ENCODE peak calls at places on chromosomes 5 and 9, in seven cellular contexts. T, R, M, Y, U, F and J are unnamed samples.

GRCh38 chr9:134830126-134830525 is 50.5 kb upstream of the FCN2 start:
- DNase-seq in T (no peak), R (no peak), M (no peak), Y (no peak), U (no peak), F (no peak), J (no peak)

GRCh38 chr9:120480707-120481106 is 99.3 kb downstream of the CDK5RAP2 start:
- DNase-seq in T (no peak), R (no peak), M (no peak), Y (no peak), U (no peak), F (no peak), J (no peak)

GRCh38 chr5:119028575-119028974 is 40.2 kb upstream of the DTWD2 start:
- DNase-seq in T (no peak), R (no peak), M (no peak), Y (no peak), U (no peak), F (no peak), J (no peak)

GRCh38 chr9:18260527-18260926 is 213.4 kb upstream of the ADAMTSL1 start:
- DNase-seq in T (no peak), R (no peak), M (no peak), Y (peak; percentile 34), U (peak; percentile 40), F (no peak), J (peak; percentile 86)

GRCh38 chr9:69895185-69895584 is 74.6 kb downstream of the CFAP95 start:
- DNase-seq in T (no peak), R (no peak), M (no peak), Y (peak; percentile 36), U (no peak), F (no peak), J (no peak)

GRCh38 chr9:113359385-113359784 is 10.0 kb downstream of the BSPRY start:
- DNase-seq in T (no peak), R (no peak), M (no peak), Y (no peak), U (no peak), F (no peak), J (no peak)

GRCh38 chr5:140631831-140632365 is 1.1 kb downstream of the CD14 start:
- DNase-seq in T (no peak), R (peak; percentile 25), M (no peak), Y (no peak), U (no peak), F (no peak), J (no peak)

GRCh38 chr9:116656535-116656934 is 30.6 kb upstream of the TRIM32 start:
- DNase-seq in T (no peak), R (no peak), M (no peak), Y (no peak), U (no peak), F (no peak), J (peak; percentile 39)

GRCh38 chr5:32504923-32505596 is 60.5 kb upstream of the ZFR start:
- DNase-seq in T (no peak), R (peak; percentile 52), M (peak; percentile 94), Y (peak; percentile 98), U (peak; percentile 93), F (peak; percentile 56), J (peak; percentile 90)

GRCh38 chr9:84932915-84933527 is 263.5 kb downstream of the NTRK2 start:
- DNase-seq in T (no peak), R (no peak), M (no peak), Y (peak; percentile 2), U (no peak), F (no peak), J (no peak)

GRCh38 chr5:117461403-117461802 is 886.8 kb upstream of the SEMA6A start:
- DNase-seq in T (no peak), R (no peak), M (no peak), Y (no peak), U (no peak), F (no peak), J (no peak)

GRCh38 chr5:149038336-149039075 is 24.4 kb downstream of the SH3TC2 start:
- DNase-seq in T (no peak), R (no peak), M (no peak), Y (peak; percentile 57), U (no peak), F (no peak), J (no peak)

GRCh38 chr5:73796164-73797141 is 170.5 kb downstream of the ARHGEF28 start:
- DNase-seq in T (no peak), R (no peak), M (peak; percentile 92), Y (peak; percentile 96), U (peak; percentile 40), F (peak; percentile 32), J (peak; percentile 53)

GRCh38 chr5:94040591-94041148 is 299.3 kb upstream of the POU5F2 start:
- DNase-seq in T (no peak), R (no peak), M (no peak), Y (no peak), U (no peak), F (no peak), J (no peak)

GRCh38 chr5:41095324-41096101 is 24.4 kb upstream of the MROH2B start:
- DNase-seq in T (no peak), R (no peak), M (no peak), Y (no peak), U (no peak), F (no peak), J (no peak)

GRCh38 chr9:90860826-90861225 is 59.2 kb downstream of the SYK start:
- DNase-seq in T (no peak), R (no peak), M (no peak), Y (no peak), U (no peak), F (peak; percentile 61), J (no peak)

GRCh38 chr9:91156451-91157234 is 205.1 kb downstream of the AUH start:
- DNase-seq in T (no peak), R (no peak), M (no peak), Y (no peak), U (no peak), F (no peak), J (no peak)

GRCh38 chr5:33313150-33313549 is 127.6 kb upstream of the TARS1 start:
- DNase-seq in T (peak; percentile 58), R (no peak), M (peak; percentile 75), Y (peak; percentile 99), U (no peak), F (no peak), J (peak; percentile 68)

GRCh38 chr9:7210854-7211637 is 453.3 kb downstream of the KDM4C start:
- DNase-seq in T (no peak), R (no peak), M (no peak), Y (no peak), U (no peak), F (no peak), J (no peak)

GRCh38 chr5:32814620-32815019 is 103.5 kb downstream of the NPR3 start:
- DNase-seq in T (no peak), R (no peak), M (peak; percentile 52), Y (peak; percentile 90), U (no peak), F (no peak), J (peak; percentile 59)

DNA sequence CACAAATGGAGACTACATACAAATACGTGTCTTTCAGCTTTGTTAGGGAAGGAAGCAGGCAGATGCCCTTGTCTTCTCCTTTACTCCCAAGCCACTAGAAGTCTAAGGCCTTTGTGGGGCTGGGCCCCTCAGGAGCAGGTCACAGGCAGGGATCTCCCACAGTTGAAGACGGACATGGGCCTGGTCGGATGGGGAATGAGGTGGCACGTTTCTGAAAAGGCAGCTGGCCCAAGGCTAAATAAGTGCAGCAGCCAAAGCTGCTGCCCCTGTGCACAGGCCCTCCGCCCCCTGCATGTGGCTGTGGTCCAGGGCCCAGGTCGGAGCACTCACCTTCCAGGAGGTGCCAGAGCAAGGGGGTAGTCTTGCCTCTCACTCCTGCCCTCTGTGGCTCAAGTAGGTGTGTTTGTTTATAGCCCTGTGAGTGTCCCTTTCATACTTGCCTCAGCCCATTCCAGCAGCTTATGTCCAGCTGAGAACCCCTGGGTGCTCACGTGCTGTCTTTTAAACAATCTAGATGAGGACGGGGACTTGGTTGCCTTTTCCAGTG is 1.8 kb downstream of the SQSTM1 start:
- DNase-seq in T (no peak), R (no peak), M (no peak), Y (no peak), U (no peak), F (no peak), J (no peak)
- H3K4me3 ChIP-seq in T (peak overlapping the region; percentile 87), R (peak overlapping the region; percentile 99), M (peak overlapping the region; percentile 61), Y (peak overlapping the region; percentile 95), U (peak overlapping the region; percentile 97), F (peak overlapping the region; percentile 99), J (peak overlapping the region; percentile 79)

GRCh38 chr5:159515909-159516415 is 185.7 kb upstream of the IL12B start:
- DNase-seq in T (peak; percentile 44), R (peak; percentile 68), M (no peak), Y (peak; percentile 50), U (peak; percentile 30), F (peak; percentile 45), J (peak; percentile 72)

GRCh38 chr5:159515197-159515596 is 184.9 kb upstream of the IL12B start:
- DNase-seq in T (no peak), R (no peak), M (no peak), Y (no peak), U (no peak), F (no peak), J (no peak)

GRCh38 chr5:159518361-159518760 is 188.1 kb upstream of the IL12B start:
- DNase-seq in T (no peak), R (no peak), M (no peak), Y (peak; percentile 75), U (no peak), F (peak; percentile 31), J (peak; percentile 70)

GRCh38 chr5:159511570-159511969 is 181.3 kb upstream of the IL12B start:
- DNase-seq in T (no peak), R (no peak), M (no peak), Y (no peak), U (no peak), F (no peak), J (peak; percentile 35)

GRCh38 chr5:159514229-159514822 is 184.0 kb upstream of the IL12B start:
- DNase-seq in T (no peak), R (no peak), M (no peak), Y (no peak), U (peak; percentile 39), F (no peak), J (no peak)
- H3K4me3 ChIP-seq in T (no peak overlapping the region), R (no peak overlapping the region), M (no peak overlapping the region), Y (no peak overlapping the region), U (no peak overlapping the region), F (no peak overlapping the region), J (no peak overlapping the region)

DNA sequence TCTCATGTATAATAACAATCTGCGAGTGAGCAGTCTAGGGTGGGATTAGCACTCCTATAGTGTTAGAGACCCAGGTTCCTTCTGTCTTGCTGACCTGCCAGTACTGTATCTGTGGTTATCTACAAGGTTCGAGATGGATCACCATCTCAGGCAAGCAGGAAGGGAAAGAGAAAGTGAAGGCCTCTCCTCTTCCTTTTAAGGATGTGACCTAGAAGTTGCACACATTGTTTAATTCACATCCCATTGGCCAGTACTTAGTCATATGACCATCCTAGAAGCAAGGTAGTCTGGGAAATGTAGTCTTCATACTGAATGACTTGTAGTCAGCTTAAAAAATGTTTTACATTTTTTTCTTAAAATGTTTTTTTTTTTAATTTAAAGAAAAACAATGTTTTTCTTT is 168.6 kb downstream of the CARTPT start:
- DNase-seq in T (peak; percentile 77), R (no peak), M (peak; percentile 57), Y (peak; percentile 93), U (no peak), F (no peak), J (no peak)
- H3K4me3 ChIP-seq in T (peak overlapping the region; percentile 27), R (no peak overlapping the region), M (no peak overlapping the region), Y (peak overlapping the region; percentile 26), U (no peak overlapping the region), F (no peak overlapping the region), J (no peak overlapping the region)

GRCh38 chr9:129761901-129762359 is 9.1 kb upstream of the PTGES start:
- DNase-seq in T (no peak), R (no peak), M (peak; percentile 50), Y (peak; percentile 90), U (peak; percentile 30), F (no peak), J (peak; percentile 45)
- H3K4me3 ChIP-seq in T (peak overlapping the region; percentile 38), R (no peak overlapping the region), M (no peak overlapping the region), Y (no peak overlapping the region), U (no peak overlapping the region), F (no peak overlapping the region), J (no peak overlapping the region)

GRCh38 chr5:59673438-59674058 is 220.0 kb downstream of the PDE4D start:
- DNase-seq in T (peak; percentile 8), R (no peak), M (peak; percentile 8), Y (peak; percentile 65), U (no peak), F (no peak), J (no peak)
- H3K4me3 ChIP-seq in T (no peak overlapping the region), R (no peak overlapping the region), M (no peak overlapping the region), Y (no peak overlapping the region), U (no peak overlapping the region), F (no peak overlapping the region), J (no peak overlapping the region)